ENCODE peak calls at places on chromosomes 1 and 21, in four cellular contexts. L is stomach, S is foreskin keratinocyte, N is lower lobe of right lung. Y is an unnamed sample.
A peak's percentile ranks its signal among the peaks of the same experiment; 100 is the strongest.

GRCh38 chr1:38848069-38848468 is 11.5 kb downstream of the RRAGC start:
- DNase-seq in L (no peak), S (no peak), N (no peak), Y (no peak)

GRCh38 chr21:33386222-33386784 is 16.9 kb upstream of the IFNGR2 start:
- DNase-seq in L (no peak), S (no peak), N (no peak), Y (no peak)

GRCh38 chr1:33460947-33461629 is 11.4 kb upstream of the ZSCAN20 start:
- DNase-seq in L (no peak), S (no peak), N (no peak), Y (no peak)

GRCh38 chr1:172107261-172107820 is 266.0 kb downstream of the DNM3 start:
- DNase-seq in L (no peak), S (no peak), N (no peak), Y (no peak)

GRCh38 chr1:26910343-26911160 is 3.2 kb downstream of the NR0B2 start:
- DNase-seq in L (no peak), S (no peak), N (no peak), Y (no peak)

GRCh38 chr1:205410581-205411298 is 11.1 kb downstream of the LEMD1 start:
- DNase-seq in L (no peak), S (no peak), N (no peak), Y (no peak)

GRCh38 chr1:89855413-89856123 is 34.7 kb downstream of the LRRC8D start:
- DNase-seq in L (no peak), S (peak; percentile 86), N (no peak), Y (no peak)

GRCh38 chr1:204713541-204713940 is 28.0 kb upstream of the LRRN2 start:
- DNase-seq in L (no peak), S (no peak), N (no peak), Y (no peak)

GRCh38 chr1:47679301-47679751 is 241.5 kb downstream of the FOXD2 start:
- DNase-seq in L (peak; percentile 4), S (no peak), N (no peak), Y (peak; percentile 71)

GRCh38 chr1:168629466-168629865 is 53.1 kb downstream of the XCL1 start:
- DNase-seq in L (no peak), S (peak; percentile 25), N (no peak), Y (no peak)

GRCh38 chr1:85587846-85588245 is 7.3 kb downstream of the CCN1 start:
- DNase-seq in L (no peak), S (no peak), N (no peak), Y (no peak)

GRCh38 chr21:14675774-14676530 is 129.8 kb upstream of the SAMSN1 start:
- DNase-seq in L (no peak), S (no peak), N (no peak), Y (no peak)

GRCh38 chr1:245879091-245879490 is 628.0 kb downstream of the SMYD3 start:
- DNase-seq in L (no peak), S (no peak), N (no peak), Y (no peak)

GRCh38 chr1:223075834-223076233 is 67.2 kb downstream of the TLR5 start:
- DNase-seq in L (no peak), S (no peak), N (no peak), Y (no peak)

GRCh38 chr1:204744102-204744501 is 58.6 kb upstream of the LRRN2 start:
- DNase-seq in L (no peak), S (no peak), N (no peak), Y (no peak)

GRCh38 chr1:224623743-224624333 is 7.7 kb downstream of the CNIH3 start:
- DNase-seq in L (peak; percentile 39), S (peak; percentile 61), N (no peak), Y (no peak)

GRCh38 chr1:84298688-84299535 is 2.6 kb upstream of the SAMD13 start:
- DNase-seq in L (peak; percentile 31), S (no peak), N (peak; percentile 56), Y (peak; percentile 82)

GRCh38 chr1:151611288-151611790 is 511 bp upstream of the SNX27 start:
- DNase-seq in L (peak; percentile 30), S (peak; percentile 62), N (peak; percentile 64), Y (no peak)

GRCh38 chr21:36846624-36847023 is 119.8 kb downstream of the HLCS start:
- DNase-seq in L (no peak), S (peak; percentile 67), N (no peak), Y (no peak)

GRCh38 chr1:15786581-15786980 is 20.9 kb downstream of the UQCRHL start:
- DNase-seq in L (no peak), S (peak; percentile 55), N (no peak), Y (no peak)

GRCh38 chr1:11929849-11930248 is 3.6 kb upstream of the KIAA2013 start:
- DNase-seq in L (peak; percentile 77), S (no peak), N (no peak), Y (no peak)

GRCh38 chr1:180166436-180166800 is 11.7 kb downstream of the QSOX1 start:
- DNase-seq in L (no peak), S (no peak), N (no peak), Y (no peak)

GRCh38 chr1:42420145-42420544 is 35.7 kb downstream of the ZMYND12 start:
- DNase-seq in L (no peak), S (no peak), N (no peak), Y (no peak)

GRCh38 chr1:233241782-233242181 is 53.7 kb downstream of the PCNX2 start:
- DNase-seq in L (no peak), S (no peak), N (no peak), Y (no peak)

GRCh38 chr1:172356620-172357019 is 63.9 kb upstream of the C1orf105 start:
- DNase-seq in L (no peak), S (peak; percentile 52), N (no peak), Y (no peak)

GRCh38 chr1:218317061-218317460 is 28.1 kb upstream of the TGFB2 start:
- DNase-seq in L (no peak), S (no peak), N (no peak), Y (no peak)

GRCh38 chr1:79430437-79430836 is 423.9 kb upstream of the ADGRL4 start:
- DNase-seq in L (no peak), S (no peak), N (no peak), Y (no peak)

GRCh38 chr1:40662864-40663263 is 2.6 kb downstream of the RIMS3 start:
- DNase-seq in L (no peak), S (peak; percentile 69), N (no peak), Y (no peak)

GRCh38 chr1:210541680-210542358 is 213.1 kb downstream of the HHAT start:
- DNase-seq in L (no peak), S (no peak), N (no peak), Y (no peak)

GRCh38 chr1:223748773-223749733 is 36.7 kb downstream of the CAPN2 start:
- DNase-seq in L (peak; percentile 78), S (peak; percentile 35), N (peak; percentile 83), Y (peak; percentile 84)

GRCh38 chr1:225691377-225691776 is 38.5 kb upstream of the ENAH start:
- DNase-seq in L (no peak), S (peak; percentile 25), N (no peak), Y (no peak)

GRCh38 chr21:42460391-42461184 is 35.4 kb downstream of the RSPH1 start:
- DNase-seq in L (no peak), S (no peak), N (no peak), Y (no peak)

DNA sequence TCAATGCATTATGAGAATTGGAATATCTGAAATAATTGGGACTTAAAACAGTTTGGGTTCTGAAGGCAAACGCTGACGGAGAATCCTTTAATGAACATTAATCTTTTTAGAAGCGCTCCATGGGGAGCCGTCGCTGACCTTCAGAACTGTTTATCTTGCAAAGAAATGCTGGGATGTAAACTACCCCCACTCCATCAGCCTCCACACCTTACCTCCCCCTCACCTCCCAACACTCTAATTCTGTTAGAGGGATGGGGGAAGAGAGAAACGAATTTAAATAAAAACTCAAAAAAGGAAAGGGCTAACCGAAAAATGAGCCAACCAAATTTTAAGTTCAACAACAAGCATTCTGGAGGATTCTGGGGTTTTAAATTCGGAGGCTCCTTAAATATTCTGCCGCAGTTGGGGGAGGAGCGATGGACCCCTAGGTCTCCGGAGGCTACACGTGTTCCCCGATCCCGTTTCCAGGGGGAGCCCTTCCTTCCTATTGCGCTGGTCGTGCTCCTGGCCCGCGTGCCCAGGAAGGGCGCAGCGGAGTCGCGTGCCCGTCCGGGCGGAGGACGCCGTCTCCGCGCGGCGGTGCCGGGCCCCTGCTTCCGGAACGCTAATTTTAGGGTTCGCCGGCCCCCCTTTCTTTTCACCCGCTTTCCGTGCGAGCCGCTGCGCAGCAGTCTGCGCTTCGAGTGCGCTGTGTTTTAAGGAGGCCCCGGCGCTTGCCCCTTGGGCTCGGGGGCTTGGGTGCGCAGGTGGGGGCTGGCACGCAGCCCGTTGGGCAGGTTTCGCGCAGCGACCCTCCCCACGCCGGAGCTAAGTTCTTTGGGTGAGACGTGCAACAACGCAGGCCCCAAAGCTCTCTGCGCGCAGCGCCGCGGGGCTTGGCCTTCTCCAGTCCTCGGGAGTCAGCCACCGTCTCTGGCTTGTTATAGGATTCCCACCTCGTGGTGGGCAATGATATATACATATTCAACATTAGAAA is 43.8 kb upstream of the DNAJC6 start:
- DNase-seq in L (peak; percentile 53), S (peak; percentile 28), N (no peak), Y (no peak)
- TF ChIP-seq CTCF in L (no peak), S (peak; percentile 52), N (peak; percentile 5), Y (no peak)

DNA sequence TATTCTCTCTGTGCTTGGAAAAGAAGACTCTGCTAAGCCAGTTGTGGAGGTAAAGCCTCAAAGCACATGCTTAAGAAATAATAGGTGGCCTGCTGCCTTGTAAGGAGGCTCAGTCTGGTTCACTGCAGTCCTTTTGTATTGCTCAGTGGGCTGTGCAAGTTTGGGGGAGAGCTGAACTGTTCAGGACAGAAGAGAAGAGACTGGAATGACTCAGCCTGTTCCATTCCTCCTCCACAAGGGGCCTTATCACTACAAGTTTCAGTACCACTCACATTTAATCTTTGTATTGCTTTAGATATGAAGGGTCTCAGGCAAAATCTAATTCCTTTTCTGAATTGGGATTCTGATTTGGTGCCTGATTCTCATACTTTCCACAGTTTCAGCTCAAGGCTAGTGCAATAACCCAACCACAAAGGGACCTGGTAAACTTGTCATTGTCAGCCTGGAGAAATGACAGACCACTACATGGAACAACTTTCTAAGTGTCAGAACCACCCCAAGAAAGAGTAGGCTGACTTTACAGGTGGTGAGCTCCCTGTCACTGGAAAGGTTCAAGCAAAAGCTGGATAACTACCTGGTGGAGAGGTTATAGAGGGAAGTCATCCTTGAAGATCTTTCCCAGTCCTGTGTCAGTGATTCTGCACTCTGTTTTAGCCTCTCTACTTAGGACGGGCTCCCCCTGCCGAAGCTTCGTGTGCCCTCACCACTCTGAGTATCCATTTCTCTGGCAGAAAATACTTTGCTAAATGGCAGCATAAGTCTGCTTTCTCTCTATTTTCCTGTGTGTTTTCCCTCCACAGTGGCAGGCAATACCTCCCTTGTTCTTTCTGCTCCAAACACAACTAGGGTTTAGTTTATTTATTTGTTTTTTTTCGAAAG is 162.9 kb upstream of the GJB5 start:
- DNase-seq in L (no peak), S (no peak), N (no peak), Y (no peak)
- H3K27ac ChIP-seq in L (no peak overlapping the region), S (no peak overlapping the region), N (no peak overlapping the region), Y (no peak overlapping the region)

DNA sequence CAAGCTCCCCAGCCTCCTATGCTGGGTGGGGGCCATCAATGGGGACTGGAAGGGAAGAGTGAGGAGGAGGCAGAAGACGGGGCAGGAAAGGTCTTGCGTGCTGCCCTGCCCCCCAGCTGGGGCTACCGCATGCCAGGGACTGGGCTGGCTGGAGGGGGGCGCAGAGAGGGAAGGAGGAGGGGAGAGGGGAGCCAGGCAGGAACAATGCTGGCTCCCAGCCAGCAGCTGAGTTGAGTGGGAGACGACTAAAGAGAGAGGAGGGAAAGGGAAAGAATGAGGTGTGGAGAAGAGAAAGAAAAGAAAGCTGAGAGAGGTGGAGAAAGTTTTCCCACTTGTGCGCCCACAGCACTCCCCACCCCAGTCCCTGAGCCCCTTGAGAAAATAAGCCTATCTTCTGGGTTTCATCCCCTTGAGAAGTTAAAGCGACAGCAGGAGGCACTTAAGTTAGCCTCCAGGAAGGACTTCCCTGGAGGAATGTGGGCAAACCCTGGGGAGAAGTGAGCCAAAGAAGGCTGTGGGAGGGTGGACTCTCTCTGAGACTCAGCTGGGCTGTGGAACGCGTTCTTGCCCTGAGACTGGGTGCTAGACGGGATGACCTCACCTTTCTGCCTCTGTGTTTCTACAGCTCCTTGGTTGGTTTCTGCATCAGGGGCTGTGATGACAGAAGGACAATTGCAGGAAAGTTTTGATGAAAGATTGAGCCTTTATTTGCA is 12.9 kb upstream of the NES start:
- DNase-seq in L (no peak), S (peak; percentile 46), N (no peak), Y (no peak)
- TF ChIP-seq CTCF in L (no peak), S (no peak), N (no peak), Y (no peak)

GRCh38 chr1:24186711-24186992 is 437 bp downstream of the IFNLR1 start:
- DNase-seq in L (no peak), S (no peak), N (no peak), Y (no peak)
- H3K27ac ChIP-seq in L (peak overlapping the region; percentile 84), S (peak overlapping the region; percentile 82), N (peak overlapping the region; percentile 79), Y (no peak overlapping the region)